ENCODE peak calls at places on chromosomes 11 and 22, in four cellular contexts. One of them, this sample, is unnamed. For H3K27me3, the result is how much of the 10 kb centered on the place peaks cover.

GRCh38 chr22:16954060-16954403 is 54.0 kb downstream of the GAB4 start:
- DNase-seq in psoas muscle: no peak
- DNase-seq in HCT116: no peak
- DNase-seq in WERI-Rb-1: no peak
- DNase-seq in this sample: no peak

GRCh38 chr11:77580712-77581337 is 8.9 kb upstream of the AQP11 start:
- DNase-seq in psoas muscle: no peak
- DNase-seq in HCT116: no peak
- DNase-seq in WERI-Rb-1: no peak
- DNase-seq in this sample: no peak

GRCh38 chr11:122189259-122189658 is 73.2 kb upstream of the BLID start:
- DNase-seq in HCT116: peak
- DNase-seq in psoas muscle: no peak
- DNase-seq in WERI-Rb-1: no peak
- DNase-seq in this sample: no peak

GRCh38 chr22:44024288-44024908 is at the start of gene PARVB:
- DNase-seq in psoas muscle: peak
- DNase-seq in WERI-Rb-1: no peak
- DNase-seq in HCT116: no peak
- DNase-seq in this sample: no peak

GRCh38 chr22:28710112-28710888 is 30.7 kb upstream of the TTC28 start:
- DNase-seq in WERI-Rb-1: no peak
- DNase-seq in psoas muscle: no peak
- DNase-seq in HCT116: no peak
- DNase-seq in this sample: no peak

GRCh38 chr11:69839516-69839915 is 20.3 kb upstream of the FGF3 start:
- DNase-seq in WERI-Rb-1: no peak
- DNase-seq in HCT116: no peak
- DNase-seq in psoas muscle: no peak
- DNase-seq in this sample: no peak

GRCh38 chr11:2927851-2928604 is 1.2 kb downstream of the PHLDA2 start:
- DNase-seq in psoas muscle: peak
- DNase-seq in WERI-Rb-1: no peak
- DNase-seq in HCT116: no peak
- DNase-seq in this sample: peak

GRCh38 chr22:47850644-47851151 is 1088.2 kb downstream of the TBC1D22A start:
- DNase-seq in WERI-Rb-1: peak
- DNase-seq in HCT116: no peak
- DNase-seq in psoas muscle: no peak
- DNase-seq in this sample: no peak

GRCh38 chr11:73152086-73152853 is 10.2 kb upstream of the FCHSD2 start:
- DNase-seq in WERI-Rb-1: no peak
- DNase-seq in psoas muscle: no peak
- DNase-seq in HCT116: no peak
- DNase-seq in this sample: no peak

GRCh38 chr11:66002648-66003225 is 434 bp downstream of the BANF1 start:
- DNase-seq in psoas muscle: peak
- DNase-seq in HCT116: no peak
- DNase-seq in WERI-Rb-1: peak
- DNase-seq in this sample: peak

GRCh38 chr11:61488651-61489291 is 19.8 kb upstream of the LRRC10B start:
- DNase-seq in WERI-Rb-1: peak
- DNase-seq in psoas muscle: peak
- DNase-seq in HCT116: no peak
- DNase-seq in this sample: no peak

GRCh38 chr11:115774756-115775155 is 270.5 kb upstream of the CADM1 start:
- DNase-seq in WERI-Rb-1: no peak
- DNase-seq in psoas muscle: no peak
- DNase-seq in HCT116: no peak
- DNase-seq in this sample: no peak

GRCh38 chr11:112129656-112130055 is 34.2 kb downstream of the IL18 start:
- DNase-seq in psoas muscle: no peak
- DNase-seq in HCT116: no peak
- DNase-seq in WERI-Rb-1: no peak
- DNase-seq in this sample: no peak

GRCh38 chr11:112216591-112217105 is 9.6 kb upstream of the PTS start:
- DNase-seq in psoas muscle: no peak
- DNase-seq in WERI-Rb-1: no peak
- DNase-seq in HCT116: no peak
- DNase-seq in this sample: no peak

GRCh38 chr22:24816841-24817240 is 10.8 kb downstream of the SGSM1 start:
- DNase-seq in psoas muscle: no peak
- DNase-seq in HCT116: no peak
- DNase-seq in WERI-Rb-1: no peak
- DNase-seq in this sample: no peak

GRCh38 chr22:29706493-29706892 is 13.3 kb upstream of the CABP7 start:
- DNase-seq in psoas muscle: no peak
- DNase-seq in WERI-Rb-1: peak
- DNase-seq in HCT116: no peak
- DNase-seq in this sample: no peak

GRCh38 chr11:63623513-63624140 is 9.4 kb upstream of the PLAAT3 start:
- DNase-seq in HCT116: no peak
- DNase-seq in psoas muscle: no peak
- DNase-seq in WERI-Rb-1: no peak
- DNase-seq in this sample: no peak

GRCh38 chr22:50498322-50498861 is 9.1 kb downstream of the LMF2 start:
- DNase-seq in psoas muscle: no peak
- DNase-seq in WERI-Rb-1: peak
- DNase-seq in HCT116: peak
- DNase-seq in this sample: no peak

GRCh38 chr11:94046796-94047195 is 25.6 kb downstream of the HEPHL1 start:
- DNase-seq in WERI-Rb-1: no peak
- DNase-seq in psoas muscle: no peak
- DNase-seq in HCT116: no peak
- DNase-seq in this sample: no peak

GRCh38 chr11:106076421-106076922 is 675 bp downstream of the KBTBD3 start:
- DNase-seq in HCT116: no peak
- DNase-seq in psoas muscle: no peak
- DNase-seq in WERI-Rb-1: peak
- DNase-seq in this sample: peak

GRCh38 chr11:117170210-117170609 is 8.3 kb upstream of the SIDT2 start:
- DNase-seq in HCT116: no peak
- DNase-seq in WERI-Rb-1: no peak
- DNase-seq in psoas muscle: no peak
- DNase-seq in this sample: no peak

GRCh38 chr11:111976614-111977140 is 39.5 kb downstream of the DIXDC1 start:
- DNase-seq in psoas muscle: peak
- DNase-seq in HCT116: no peak
- DNase-seq in WERI-Rb-1: no peak
- DNase-seq in this sample: peak

GRCh38 chr11:9754041-9754471 is 90.2 kb downstream of the SWAP70 start:
- DNase-seq in HCT116: no peak
- DNase-seq in psoas muscle: no peak
- DNase-seq in WERI-Rb-1: no peak
- DNase-seq in this sample: no peak

GRCh38 chr11:69430566-69430965 is 50.9 kb upstream of the LINC01488 start:
- DNase-seq in psoas muscle: no peak
- DNase-seq in WERI-Rb-1: no peak
- DNase-seq in HCT116: no peak
- DNase-seq in this sample: no peak

GRCh38 chr11:22703040-22703439 is 36.6 kb downstream of the GAS2 start:
- DNase-seq in psoas muscle: no peak
- DNase-seq in WERI-Rb-1: no peak
- DNase-seq in HCT116: peak
- DNase-seq in this sample: no peak

GRCh38 chr11:47182380-47182779 is 3.9 kb downstream of the PACSIN3 start:
- DNase-seq in HCT116: no peak
- DNase-seq in psoas muscle: peak
- DNase-seq in WERI-Rb-1: no peak
- DNase-seq in this sample: no peak

GRCh38 chr11:70725786-70726185 is 327.5 kb downstream of the CTTN start:
- DNase-seq in psoas muscle: no peak
- DNase-seq in WERI-Rb-1: no peak
- DNase-seq in HCT116: no peak
- DNase-seq in this sample: no peak

GRCh38 chr11:4072668-4073285 is 21.8 kb upstream of the RRM1 start:
- DNase-seq in psoas muscle: no peak
- DNase-seq in HCT116: peak
- DNase-seq in WERI-Rb-1: peak
- DNase-seq in this sample: peak

GRCh38 chr22:40877488-40877887 is 15.6 kb upstream of the DNAJB7 start:
- DNase-seq in psoas muscle: no peak
- DNase-seq in HCT116: no peak
- DNase-seq in WERI-Rb-1: no peak
- DNase-seq in this sample: no peak

GRCh38 chr22:44965171-44965570 is 44.6 kb downstream of the PHF21B start:
- DNase-seq in HCT116: no peak
- DNase-seq in psoas muscle: no peak
- DNase-seq in WERI-Rb-1: peak
- DNase-seq in this sample: no peak

GRCh38 chr11:64705501-64705900 is 17.5 kb downstream of the NRXN2 start:
- DNase-seq in HCT116: no peak
- DNase-seq in WERI-Rb-1: no peak
- DNase-seq in psoas muscle: no peak
- DNase-seq in this sample: no peak
- H3K27me3 ChIP-seq in HCT116: under half
- H3K27me3 ChIP-seq in WERI-Rb-1: under half
- H3K27me3 ChIP-seq in psoas muscle: under half
- H3K27me3 ChIP-seq in this sample: under half

GRCh38 chr22:23184100-23184763 is 3.9 kb downstream of the BCR start:
- DNase-seq in WERI-Rb-1: no peak
- DNase-seq in psoas muscle: no peak
- DNase-seq in HCT116: no peak
- DNase-seq in this sample: no peak
- H3K4me3 ChIP-seq in WERI-Rb-1: peak
- H3K4me3 ChIP-seq in psoas muscle: no peak
- H3K4me3 ChIP-seq in HCT116: no peak
- H3K4me3 ChIP-seq in this sample: no peak

DNA sequence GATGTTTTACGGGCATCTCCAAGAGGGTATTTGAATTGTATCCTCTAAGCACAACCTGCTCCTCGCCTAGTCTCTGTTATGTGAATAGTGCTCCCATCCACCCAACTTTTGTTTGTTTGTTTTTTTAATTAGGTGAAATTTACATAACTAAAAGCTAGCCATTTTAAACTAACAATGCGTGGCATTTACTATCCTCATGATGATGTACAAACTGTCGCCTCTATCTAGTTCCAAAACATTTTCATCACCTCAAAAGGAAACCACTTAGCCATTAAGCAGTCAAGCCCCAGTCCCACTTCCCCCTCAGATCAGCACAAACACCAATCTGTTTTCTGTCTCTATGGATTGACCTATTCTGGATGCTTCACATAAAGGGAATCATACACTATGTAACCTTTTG is 3.9 kb downstream of the SYN3 start:
- DNase-seq in HCT116: no peak
- DNase-seq in WERI-Rb-1: no peak
- DNase-seq in psoas muscle: no peak
- DNase-seq in this sample: no peak
- H3K27me3 ChIP-seq in HCT116: under half
- H3K27me3 ChIP-seq in WERI-Rb-1: under half
- H3K27me3 ChIP-seq in psoas muscle: under half
- H3K27me3 ChIP-seq in this sample: under half

GRCh38 chr11:118909619-118910308 is 16.0 kb downstream of the BCL9L start:
- DNase-seq in HCT116: no peak
- DNase-seq in psoas muscle: no peak
- DNase-seq in WERI-Rb-1: no peak
- DNase-seq in this sample: no peak

GRCh38 chr11:118912742-118913410 is 12.8 kb downstream of the BCL9L start:
- DNase-seq in psoas muscle: no peak
- DNase-seq in WERI-Rb-1: no peak
- DNase-seq in HCT116: no peak
- DNase-seq in this sample: peak

GRCh38 chr11:118910309-118911112 is 15.2 kb downstream of the BCL9L start:
- DNase-seq in HCT116: no peak
- DNase-seq in WERI-Rb-1: no peak
- DNase-seq in psoas muscle: peak
- DNase-seq in this sample: peak

GRCh38 chr11:118911880-118912741 is 13.6 kb downstream of the BCL9L start:
- DNase-seq in psoas muscle: peak
- DNase-seq in HCT116: peak
- DNase-seq in WERI-Rb-1: peak
- DNase-seq in this sample: peak

GRCh38 chr11:118911113-118911879 is 14.4 kb downstream of the BCL9L start:
- DNase-seq in WERI-Rb-1: no peak
- DNase-seq in HCT116: no peak
- DNase-seq in psoas muscle: peak
- DNase-seq in this sample: no peak
- H3K4me3 ChIP-seq in WERI-Rb-1: no peak
- H3K4me3 ChIP-seq in HCT116: peak
- H3K4me3 ChIP-seq in psoas muscle: peak
- H3K4me3 ChIP-seq in this sample: peak

GRCh38 chr11:20597137-20597923 is 2.1 kb upstream of the SLC6A5 start:
- DNase-seq in HCT116: no peak
- DNase-seq in psoas muscle: no peak
- DNase-seq in WERI-Rb-1: no peak
- DNase-seq in this sample: peak

GRCh38 chr11:20596629-20597129 is 2.7 kb upstream of the SLC6A5 start:
- DNase-seq in HCT116: no peak
- DNase-seq in psoas muscle: no peak
- DNase-seq in WERI-Rb-1: no peak
- DNase-seq in this sample: peak

GRCh38 chr11:20599424-20600346 is at the start of gene SLC6A5:
- DNase-seq in psoas muscle: peak
- DNase-seq in WERI-Rb-1: no peak
- DNase-seq in HCT116: no peak
- DNase-seq in this sample: no peak

GRCh38 chr11:20598487-20598886 is 921 bp upstream of the SLC6A5 start:
- DNase-seq in HCT116: no peak
- DNase-seq in WERI-Rb-1: no peak
- DNase-seq in psoas muscle: no peak
- DNase-seq in this sample: no peak

DNA sequence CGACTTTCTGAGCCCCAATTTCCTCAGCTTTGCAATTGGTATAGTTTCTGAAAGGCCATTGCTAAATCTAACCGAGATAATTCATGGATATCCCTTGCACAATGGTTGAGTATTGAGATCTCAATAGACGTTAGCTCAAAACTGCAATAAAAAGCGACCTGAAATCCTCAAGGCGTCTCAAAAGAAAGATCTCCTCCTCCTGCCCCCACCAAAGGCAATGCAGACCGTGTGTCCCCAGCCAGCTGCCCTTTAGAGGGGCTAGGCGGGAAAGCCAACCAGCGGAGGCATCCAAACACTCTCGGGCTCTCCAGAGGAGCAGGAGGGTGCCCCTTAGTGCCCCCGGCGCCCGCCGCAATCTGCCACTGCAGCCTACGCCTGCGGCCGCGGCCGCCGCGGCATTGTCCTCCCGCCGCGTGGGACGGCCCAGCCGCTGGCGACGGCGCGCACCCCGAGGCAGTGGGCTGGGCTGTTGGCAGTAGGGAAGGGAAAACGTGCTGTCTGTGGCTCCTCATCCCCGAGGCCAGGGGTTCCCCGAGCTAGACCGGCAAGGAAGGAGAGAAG is 1.4 kb upstream of the SLC6A5 start:
- DNase-seq in HCT116: no peak
- DNase-seq in psoas muscle: no peak
- DNase-seq in WERI-Rb-1: no peak
- DNase-seq in this sample: no peak
- H3K27me3 ChIP-seq in HCT116: under half
- H3K27me3 ChIP-seq in psoas muscle: under half
- H3K27me3 ChIP-seq in WERI-Rb-1: under half
- H3K27me3 ChIP-seq in this sample: under half

DNA sequence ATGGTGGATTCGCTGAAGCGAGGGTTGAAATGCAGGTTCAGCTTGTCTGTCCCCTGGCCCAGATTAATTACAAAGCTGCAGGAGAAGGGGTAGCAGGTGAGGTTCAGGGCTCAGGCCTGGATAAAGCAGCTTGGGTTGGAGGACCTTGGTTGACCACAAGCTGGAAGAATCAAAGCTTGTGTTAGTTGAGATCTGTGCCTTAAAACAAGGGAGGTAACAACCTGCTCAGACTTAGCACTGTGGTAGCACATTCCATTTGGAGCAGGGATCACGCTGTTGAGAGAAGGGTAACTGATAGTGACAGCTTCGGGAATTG is 9.3 kb downstream of the LGALS2 start:
- DNase-seq in WERI-Rb-1: no peak
- DNase-seq in psoas muscle: no peak
- DNase-seq in HCT116: no peak
- DNase-seq in this sample: no peak
- H3K4me3 ChIP-seq in WERI-Rb-1: no peak
- H3K4me3 ChIP-seq in psoas muscle: no peak
- H3K4me3 ChIP-seq in HCT116: no peak
- H3K4me3 ChIP-seq in this sample: no peak